ENCODE peak calls at places on chromosome 6, in seven cellular contexts. One of them, this sample, is unnamed.
A peak's percentile ranks its signal among the peaks of the same experiment; 100 is the strongest.

GRCh38 chr6:42190784-42191183 is 4.0 kb downstream of the GUCA1B start:
- DNase-seq in choroid plexus epithelial cell: peak; percentile 51
- DNase-seq in OCI-M1: peak; percentile 32
- DNase-seq in HFFc6: peak; percentile 72
- DNase-seq in activated CD4-positive, CD25-positive, alpha-beta regulatory T cell treated with anti-CD3 and anti-CD28 coated beads, Interleukin-2, amount 50 U/mL, for 72 hours: no peak
- DNase-seq in 8988T: no peak
- DNase-seq in SJCRH30: peak; percentile 67
- DNase-seq in this sample: no peak

GRCh38 chr6:154301086-154301625 is 55.4 kb downstream of the IPCEF1 start:
- DNase-seq in activated CD4-positive, CD25-positive, alpha-beta regulatory T cell treated with anti-CD3 and anti-CD28 coated beads, Interleukin-2, amount 50 U/mL, for 72 hours: no peak
- DNase-seq in 8988T: no peak
- DNase-seq in OCI-M1: no peak
- DNase-seq in HFFc6: peak; percentile 9
- DNase-seq in SJCRH30: no peak
- DNase-seq in choroid plexus epithelial cell: no peak
- DNase-seq in this sample: no peak

GRCh38 chr6:165245287-165245686 is 64.1 kb downstream of the C6orf118 start:
- DNase-seq in choroid plexus epithelial cell: peak; percentile 56
- DNase-seq in OCI-M1: peak; percentile 45
- DNase-seq in 8988T: no peak
- DNase-seq in HFFc6: no peak
- DNase-seq in activated CD4-positive, CD25-positive, alpha-beta regulatory T cell treated with anti-CD3 and anti-CD28 coated beads, Interleukin-2, amount 50 U/mL, for 72 hours: no peak
- DNase-seq in SJCRH30: peak; percentile 44
- DNase-seq in this sample: no peak

GRCh38 chr6:128186724-128187123 is 285.9 kb upstream of the THEMIS start:
- DNase-seq in 8988T: no peak
- DNase-seq in activated CD4-positive, CD25-positive, alpha-beta regulatory T cell treated with anti-CD3 and anti-CD28 coated beads, Interleukin-2, amount 50 U/mL, for 72 hours: no peak
- DNase-seq in choroid plexus epithelial cell: peak; percentile 46
- DNase-seq in SJCRH30: no peak
- DNase-seq in OCI-M1: peak; percentile 64
- DNase-seq in HFFc6: no peak
- DNase-seq in this sample: peak; percentile 20

GRCh38 chr6:140475086-140475485 is 1100.6 kb upstream of the CITED2 start:
- DNase-seq in OCI-M1: no peak
- DNase-seq in SJCRH30: no peak
- DNase-seq in choroid plexus epithelial cell: peak; percentile 46
- DNase-seq in HFFc6: no peak
- DNase-seq in activated CD4-positive, CD25-positive, alpha-beta regulatory T cell treated with anti-CD3 and anti-CD28 coated beads, Interleukin-2, amount 50 U/mL, for 72 hours: no peak
- DNase-seq in 8988T: no peak
- DNase-seq in this sample: no peak

GRCh38 chr6:42783177-42783875 is 1.5 kb downstream of the BICRAL start:
- DNase-seq in activated CD4-positive, CD25-positive, alpha-beta regulatory T cell treated with anti-CD3 and anti-CD28 coated beads, Interleukin-2, amount 50 U/mL, for 72 hours: peak; percentile 82
- DNase-seq in choroid plexus epithelial cell: peak; percentile 80
- DNase-seq in HFFc6: peak; percentile 33
- DNase-seq in 8988T: peak; percentile 62
- DNase-seq in SJCRH30: peak; percentile 71
- DNase-seq in OCI-M1: peak; percentile 83
- DNase-seq in this sample: peak; percentile 92

GRCh38 chr6:165793287-165793825 is 130.3 kb upstream of the PDE10A start:
- DNase-seq in choroid plexus epithelial cell: no peak
- DNase-seq in 8988T: no peak
- DNase-seq in HFFc6: no peak
- DNase-seq in OCI-M1: no peak
- DNase-seq in activated CD4-positive, CD25-positive, alpha-beta regulatory T cell treated with anti-CD3 and anti-CD28 coated beads, Interleukin-2, amount 50 U/mL, for 72 hours: no peak
- DNase-seq in SJCRH30: no peak
- DNase-seq in this sample: no peak

GRCh38 chr6:138752017-138752416 is 21.6 kb upstream of the CCDC28A start:
- DNase-seq in SJCRH30: no peak
- DNase-seq in choroid plexus epithelial cell: no peak
- DNase-seq in 8988T: no peak
- DNase-seq in activated CD4-positive, CD25-positive, alpha-beta regulatory T cell treated with anti-CD3 and anti-CD28 coated beads, Interleukin-2, amount 50 U/mL, for 72 hours: no peak
- DNase-seq in HFFc6: no peak
- DNase-seq in OCI-M1: no peak
- DNase-seq in this sample: no peak

GRCh38 chr6:118618676-118619377 is 32.6 kb downstream of the CEP85L start:
- DNase-seq in HFFc6: peak; percentile 16
- DNase-seq in SJCRH30: peak; percentile 11
- DNase-seq in OCI-M1: peak; percentile 72
- DNase-seq in 8988T: peak; percentile 24
- DNase-seq in activated CD4-positive, CD25-positive, alpha-beta regulatory T cell treated with anti-CD3 and anti-CD28 coated beads, Interleukin-2, amount 50 U/mL, for 72 hours: peak; percentile 63
- DNase-seq in choroid plexus epithelial cell: peak; percentile 51
- DNase-seq in this sample: no peak

GRCh38 chr6:105994522-105995402 is 91.4 kb upstream of the PRDM1 start:
- DNase-seq in HFFc6: peak; percentile 75
- DNase-seq in choroid plexus epithelial cell: peak; percentile 54
- DNase-seq in SJCRH30: no peak
- DNase-seq in activated CD4-positive, CD25-positive, alpha-beta regulatory T cell treated with anti-CD3 and anti-CD28 coated beads, Interleukin-2, amount 50 U/mL, for 72 hours: peak; percentile 55
- DNase-seq in 8988T: peak; percentile 66
- DNase-seq in OCI-M1: peak; percentile 89
- DNase-seq in this sample: peak; percentile 87

GRCh38 chr6:113447088-113447831 is 409.9 kb upstream of the MARCKS start:
- DNase-seq in HFFc6: peak; percentile 86
- DNase-seq in 8988T: no peak
- DNase-seq in SJCRH30: no peak
- DNase-seq in activated CD4-positive, CD25-positive, alpha-beta regulatory T cell treated with anti-CD3 and anti-CD28 coated beads, Interleukin-2, amount 50 U/mL, for 72 hours: no peak
- DNase-seq in choroid plexus epithelial cell: peak; percentile 94
- DNase-seq in OCI-M1: peak; percentile 51
- DNase-seq in this sample: no peak

GRCh38 chr6:138682722-138683521 is 90.6 kb upstream of the CCDC28A start:
- DNase-seq in OCI-M1: peak; percentile 37
- DNase-seq in activated CD4-positive, CD25-positive, alpha-beta regulatory T cell treated with anti-CD3 and anti-CD28 coated beads, Interleukin-2, amount 50 U/mL, for 72 hours: no peak
- DNase-seq in choroid plexus epithelial cell: peak; percentile 90
- DNase-seq in 8988T: no peak
- DNase-seq in SJCRH30: peak; percentile 87
- DNase-seq in HFFc6: peak; percentile 38
- DNase-seq in this sample: no peak

GRCh38 chr6:3899970-3900439 is 50.8 kb downstream of the FAM50B start:
- DNase-seq in activated CD4-positive, CD25-positive, alpha-beta regulatory T cell treated with anti-CD3 and anti-CD28 coated beads, Interleukin-2, amount 50 U/mL, for 72 hours: no peak
- DNase-seq in SJCRH30: no peak
- DNase-seq in OCI-M1: no peak
- DNase-seq in HFFc6: no peak
- DNase-seq in 8988T: no peak
- DNase-seq in choroid plexus epithelial cell: no peak
- DNase-seq in this sample: no peak

GRCh38 chr6:25769983-25770382 is 15.4 kb downstream of the SLC17A4 start:
- DNase-seq in 8988T: no peak
- DNase-seq in OCI-M1: no peak
- DNase-seq in HFFc6: peak; percentile 7
- DNase-seq in activated CD4-positive, CD25-positive, alpha-beta regulatory T cell treated with anti-CD3 and anti-CD28 coated beads, Interleukin-2, amount 50 U/mL, for 72 hours: no peak
- DNase-seq in choroid plexus epithelial cell: no peak
- DNase-seq in SJCRH30: no peak
- DNase-seq in this sample: no peak

GRCh38 chr6:156776470-156776840 is 723 bp upstream of the ARID1B start:
- DNase-seq in 8988T: peak; percentile 41
- DNase-seq in activated CD4-positive, CD25-positive, alpha-beta regulatory T cell treated with anti-CD3 and anti-CD28 coated beads, Interleukin-2, amount 50 U/mL, for 72 hours: no peak
- DNase-seq in OCI-M1: peak; percentile 87
- DNase-seq in choroid plexus epithelial cell: peak; percentile 52
- DNase-seq in HFFc6: peak; percentile 22
- DNase-seq in SJCRH30: no peak
- DNase-seq in this sample: no peak

GRCh38 chr6:389143-389542 is 2.4 kb upstream of the IRF4 start:
- DNase-seq in OCI-M1: no peak
- DNase-seq in choroid plexus epithelial cell: no peak
- DNase-seq in SJCRH30: no peak
- DNase-seq in HFFc6: no peak
- DNase-seq in 8988T: no peak
- DNase-seq in activated CD4-positive, CD25-positive, alpha-beta regulatory T cell treated with anti-CD3 and anti-CD28 coated beads, Interleukin-2, amount 50 U/mL, for 72 hours: no peak
- DNase-seq in this sample: no peak

GRCh38 chr6:134477991-134478635 is 160.2 kb upstream of the SGK1 start:
- DNase-seq in HFFc6: no peak
- DNase-seq in OCI-M1: no peak
- DNase-seq in 8988T: no peak
- DNase-seq in activated CD4-positive, CD25-positive, alpha-beta regulatory T cell treated with anti-CD3 and anti-CD28 coated beads, Interleukin-2, amount 50 U/mL, for 72 hours: no peak
- DNase-seq in SJCRH30: no peak
- DNase-seq in choroid plexus epithelial cell: peak; percentile 59
- DNase-seq in this sample: no peak

GRCh38 chr6:28349344-28349891 is 329 bp upstream of the ZKSCAN3 start:
- DNase-seq in OCI-M1: no peak
- DNase-seq in SJCRH30: no peak
- DNase-seq in HFFc6: no peak
- DNase-seq in activated CD4-positive, CD25-positive, alpha-beta regulatory T cell treated with anti-CD3 and anti-CD28 coated beads, Interleukin-2, amount 50 U/mL, for 72 hours: no peak
- DNase-seq in 8988T: no peak
- DNase-seq in choroid plexus epithelial cell: no peak
- DNase-seq in this sample: no peak

GRCh38 chr6:89440200-89440599 is 7.2 kb downstream of the ANKRD6 start:
- DNase-seq in HFFc6: no peak
- DNase-seq in choroid plexus epithelial cell: no peak
- DNase-seq in activated CD4-positive, CD25-positive, alpha-beta regulatory T cell treated with anti-CD3 and anti-CD28 coated beads, Interleukin-2, amount 50 U/mL, for 72 hours: no peak
- DNase-seq in SJCRH30: no peak
- DNase-seq in OCI-M1: no peak
- DNase-seq in 8988T: no peak
- DNase-seq in this sample: no peak

GRCh38 chr6:163416380-163416629 is 1.8 kb downstream of the QKI start:
- DNase-seq in choroid plexus epithelial cell: peak; percentile 55
- DNase-seq in activated CD4-positive, CD25-positive, alpha-beta regulatory T cell treated with anti-CD3 and anti-CD28 coated beads, Interleukin-2, amount 50 U/mL, for 72 hours: no peak
- DNase-seq in 8988T: no peak
- DNase-seq in OCI-M1: no peak
- DNase-seq in HFFc6: no peak
- DNase-seq in SJCRH30: no peak
- DNase-seq in this sample: no peak

GRCh38 chr6:41728073-41728936 is 7.1 kb downstream of the TFEB start:
- DNase-seq in activated CD4-positive, CD25-positive, alpha-beta regulatory T cell treated with anti-CD3 and anti-CD28 coated beads, Interleukin-2, amount 50 U/mL, for 72 hours: no peak
- DNase-seq in OCI-M1: no peak
- DNase-seq in HFFc6: no peak
- DNase-seq in choroid plexus epithelial cell: no peak
- DNase-seq in 8988T: no peak
- DNase-seq in SJCRH30: no peak
- DNase-seq in this sample: no peak

GRCh38 chr6:149969635-149970034 is 5.9 kb downstream of the ULBP1 start:
- DNase-seq in choroid plexus epithelial cell: no peak
- DNase-seq in SJCRH30: no peak
- DNase-seq in activated CD4-positive, CD25-positive, alpha-beta regulatory T cell treated with anti-CD3 and anti-CD28 coated beads, Interleukin-2, amount 50 U/mL, for 72 hours: no peak
- DNase-seq in 8988T: no peak
- DNase-seq in HFFc6: no peak
- DNase-seq in OCI-M1: no peak
- DNase-seq in this sample: no peak

GRCh38 chr6:15427360-15428070 is 181.6 kb downstream of the JARID2 start:
- DNase-seq in OCI-M1: peak; percentile 51
- DNase-seq in SJCRH30: no peak
- DNase-seq in activated CD4-positive, CD25-positive, alpha-beta regulatory T cell treated with anti-CD3 and anti-CD28 coated beads, Interleukin-2, amount 50 U/mL, for 72 hours: no peak
- DNase-seq in choroid plexus epithelial cell: peak; percentile 75
- DNase-seq in 8988T: no peak
- DNase-seq in HFFc6: no peak
- DNase-seq in this sample: no peak

GRCh38 chr6:99905209-99906106 is 88.6 kb downstream of the MCHR2 start:
- DNase-seq in activated CD4-positive, CD25-positive, alpha-beta regulatory T cell treated with anti-CD3 and anti-CD28 coated beads, Interleukin-2, amount 50 U/mL, for 72 hours: no peak
- DNase-seq in HFFc6: peak; percentile 62
- DNase-seq in 8988T: no peak
- DNase-seq in choroid plexus epithelial cell: peak; percentile 72
- DNase-seq in OCI-M1: peak; percentile 78
- DNase-seq in SJCRH30: peak; percentile 11
- DNase-seq in this sample: no peak

GRCh38 chr6:42390228-42390934 is 61.3 kb downstream of the TRERF1 start:
- DNase-seq in choroid plexus epithelial cell: no peak
- DNase-seq in SJCRH30: no peak
- DNase-seq in OCI-M1: no peak
- DNase-seq in 8988T: no peak
- DNase-seq in activated CD4-positive, CD25-positive, alpha-beta regulatory T cell treated with anti-CD3 and anti-CD28 coated beads, Interleukin-2, amount 50 U/mL, for 72 hours: peak; percentile 57
- DNase-seq in HFFc6: no peak
- DNase-seq in this sample: no peak

GRCh38 chr6:11230158-11231107 is 2.0 kb downstream of the NEDD9 start:
- DNase-seq in OCI-M1: no peak
- DNase-seq in activated CD4-positive, CD25-positive, alpha-beta regulatory T cell treated with anti-CD3 and anti-CD28 coated beads, Interleukin-2, amount 50 U/mL, for 72 hours: no peak
- DNase-seq in choroid plexus epithelial cell: no peak
- DNase-seq in 8988T: no peak
- DNase-seq in SJCRH30: no peak
- DNase-seq in HFFc6: peak; percentile 33
- DNase-seq in this sample: no peak

GRCh38 chr6:168330403-168330802 is 10.8 kb upstream of the DACT2 start:
- DNase-seq in choroid plexus epithelial cell: no peak
- DNase-seq in OCI-M1: no peak
- DNase-seq in SJCRH30: no peak
- DNase-seq in 8988T: no peak
- DNase-seq in activated CD4-positive, CD25-positive, alpha-beta regulatory T cell treated with anti-CD3 and anti-CD28 coated beads, Interleukin-2, amount 50 U/mL, for 72 hours: no peak
- DNase-seq in HFFc6: no peak
- DNase-seq in this sample: no peak

This sample was measured in Right ventricle myocardium inferior.